ENCODE peak calls at places on chromosomes 12 and 14, in seven cellular contexts. C is gastrocnemius medialis, T is neural progenitor cell, S is aorta, D is IMR-90, W is PC-9, P is stomach. A is an unnamed sample. For H3K4me1, the result is how much of the 10 kb centered on the place peaks cover.

GRCh38 chr12:130596241-130596640 is 119.9 kb downstream of the RIMBP2 start:
- DNase-seq in C (no peak), T (no peak), S (no peak), D (no peak), W (no peak), P (no peak), A (no peak)

GRCh38 chr12:107622005-107622404 is 63.6 kb upstream of the PWP1 start:
- DNase-seq in C (no peak), T (peak), S (no peak), D (peak), W (no peak), P (no peak), A (no peak)

GRCh38 chr12:59113831-59114273 is 193.5 kb upstream of the LRIG3 start:
- DNase-seq in C (peak), T (peak), S (peak), D (peak), W (peak), P (peak), A (peak)

GRCh38 chr12:113189361-113189760 is 3.8 kb downstream of the RITA1 start:
- DNase-seq in C (no peak), T (no peak), S (no peak), D (no peak), W (peak), P (no peak), A (no peak)

GRCh38 chr14:100893228-100893601 is 10.3 kb downstream of the RTL1 start:
- DNase-seq in C (no peak), T (no peak), S (peak), D (no peak), W (no peak), P (no peak), A (peak)

GRCh38 chr12:4296749-4297148 is 23.2 kb downstream of the CCND2 start:
- DNase-seq in C (no peak), T (no peak), S (no peak), D (no peak), W (no peak), P (no peak), A (no peak)

GRCh38 chr12:22668441-22668840 is 43.5 kb downstream of the ETNK1 start:
- DNase-seq in C (no peak), T (no peak), S (no peak), D (no peak), W (no peak), P (no peak), A (no peak)

GRCh38 chr12:86914716-86915115 is 658.5 kb upstream of the MGAT4C start:
- DNase-seq in C (no peak), T (peak), S (no peak), D (peak), W (peak), P (no peak), A (no peak)

GRCh38 chr14:94217116-94217515 is 43.0 kb downstream of the PPP4R4 start:
- DNase-seq in C (no peak), T (peak), S (no peak), D (no peak), W (no peak), P (no peak), A (no peak)

DNA sequence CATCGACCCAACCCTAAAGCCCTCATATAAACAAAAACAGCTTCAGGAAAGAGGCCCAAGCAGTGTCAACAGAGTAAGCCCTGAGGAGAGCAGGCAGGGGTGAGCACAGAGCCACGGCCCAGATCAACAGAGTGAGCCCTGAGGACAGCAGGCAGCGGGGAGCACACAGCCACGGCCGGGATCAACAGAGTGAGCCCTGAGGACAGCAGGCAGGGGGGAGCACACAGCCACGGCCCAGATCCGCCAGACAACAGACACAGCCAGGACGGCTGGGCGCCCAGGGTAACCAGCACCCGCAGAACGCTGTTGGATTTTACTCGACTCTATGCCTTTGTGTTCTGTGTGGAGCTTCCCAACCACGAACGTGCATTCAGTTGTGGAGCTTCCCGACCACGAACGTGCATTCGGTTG is 15.0 kb downstream of the CCDC85C start:
- DNase-seq in C (no peak), T (no peak), S (no peak), D (no peak), W (no peak), P (no peak), A (no peak)
- H3K4me1 ChIP-seq in C (under half), T (under half), S (under half), D (under half), W (under half), P (half or more), A (half or more)

GRCh38 chr12:110561471-110562201 is 21.5 kb downstream of the PPTC7 start:
- DNase-seq in C (no peak), T (no peak), S (no peak), D (no peak), W (no peak), P (no peak), A (no peak)
- H3K4me1 ChIP-seq in C (half or more), T (under half), S (under half), D (under half), W (under half), P (under half), A (under half)

GRCh38 chr12:12627308-12627827 is 15.7 kb downstream of the CREBL2 start:
- DNase-seq in C (no peak), T (no peak), S (no peak), D (no peak), W (no peak), P (no peak), A (no peak)
- H3K4me1 ChIP-seq in C (under half), T (under half), S (under half), D (under half), W (under half), P (under half), A (under half)

DNA sequence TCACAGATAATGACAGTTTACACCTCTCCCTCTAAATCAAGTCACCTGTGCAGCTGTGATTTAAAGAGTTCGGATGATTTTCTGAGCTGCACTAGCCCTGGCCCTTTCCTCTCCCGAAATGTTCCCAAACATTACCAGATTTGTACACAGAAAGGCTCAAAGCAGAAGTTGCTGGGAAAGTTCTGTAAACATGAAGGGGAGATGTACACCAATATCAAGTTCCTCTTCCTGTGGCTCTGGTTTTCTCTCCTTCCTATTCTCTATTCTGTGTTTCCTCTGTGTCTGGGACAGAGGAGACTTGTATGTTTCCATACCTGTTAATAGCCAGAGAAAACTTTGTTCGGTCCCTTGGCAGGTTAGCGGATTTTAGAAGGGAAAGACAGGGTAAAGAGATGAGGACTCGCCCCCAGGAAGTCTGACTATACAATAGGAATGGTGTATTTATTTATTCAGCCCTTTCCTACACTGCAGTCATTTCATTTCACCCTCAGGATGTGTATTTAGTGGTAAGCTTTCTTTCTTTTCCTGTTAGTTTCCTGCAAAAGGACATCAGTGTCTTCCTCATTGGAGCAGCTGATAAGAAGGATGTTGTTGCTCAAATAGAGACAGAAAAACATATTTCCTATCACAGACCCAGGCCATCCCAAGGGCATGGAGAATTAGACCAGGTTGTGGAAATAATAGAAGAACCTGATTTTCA is 7.6 kb upstream of the NUMB start:
- DNase-seq in C (no peak), T (no peak), S (no peak), D (peak), W (no peak), P (no peak), A (no peak)
- H3K4me1 ChIP-seq in C (under half), T (under half), S (under half), D (under half), W (under half), P (under half), A (under half)

GRCh38 chr12:11834104-11834812 is 184.8 kb downstream of the ETV6 start:
- DNase-seq in C (no peak), T (no peak), S (no peak), D (peak), W (peak), P (no peak), A (no peak)
- H3K4me1 ChIP-seq in C (under half), T (under half), S (under half), D (under half), W (under half), P (under half), A (under half)

GRCh38 chr12:94829552-94829951 is 173.9 kb downstream of the NDUFA12 start:
- DNase-seq in C (no peak), T (no peak), S (no peak), D (peak), W (no peak), P (no peak), A (no peak)

GRCh38 chr12:94832780-94833760 is 170.4 kb downstream of the NDUFA12 start:
- DNase-seq in C (no peak), T (peak), S (no peak), D (peak), W (no peak), P (no peak), A (no peak)

GRCh38 chr12:94832105-94832504 is 171.4 kb downstream of the NDUFA12 start:
- DNase-seq in C (no peak), T (no peak), S (no peak), D (no peak), W (no peak), P (no peak), A (no peak)

GRCh38 chr12:94834036-94834625 is 169.4 kb downstream of the NDUFA12 start:
- DNase-seq in C (no peak), T (no peak), S (no peak), D (no peak), W (no peak), P (no peak), A (no peak)

DNA sequence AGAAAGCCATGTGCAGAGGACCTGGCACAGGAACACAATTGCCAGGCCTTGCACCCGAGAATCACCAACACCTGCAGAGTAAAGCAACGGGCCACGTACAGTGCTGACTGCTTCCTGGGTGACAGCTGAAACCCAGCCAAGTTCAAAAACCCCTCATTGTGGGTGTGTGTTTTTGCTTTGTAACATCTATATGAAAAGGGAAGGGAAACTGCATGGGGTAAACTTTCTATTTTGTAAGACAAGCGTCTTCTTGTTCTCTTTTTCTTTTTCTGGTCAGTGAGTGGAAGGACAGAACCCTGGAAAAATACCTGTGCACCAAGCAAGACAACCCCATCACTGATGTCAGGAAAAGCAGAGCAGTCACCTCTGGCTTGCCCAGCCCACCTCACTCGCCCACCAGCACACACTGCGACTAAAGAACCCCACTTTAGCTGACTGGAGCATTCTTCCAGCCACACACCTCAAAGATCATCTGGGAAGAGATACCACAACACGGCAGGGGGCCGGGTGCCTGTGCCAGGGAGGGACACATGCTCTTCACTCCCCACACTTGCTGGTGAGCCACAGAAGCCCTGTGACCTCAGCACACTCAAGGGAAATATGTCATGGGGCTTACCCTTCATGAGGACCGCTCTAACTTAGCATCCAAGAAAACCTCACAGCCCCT is 172.3 kb downstream of the NDUFA12 start:
- DNase-seq in C (no peak), T (no peak), S (no peak), D (no peak), W (no peak), P (no peak), A (peak)
- H3K4me1 ChIP-seq in C (under half), T (under half), S (under half), D (under half), W (under half), P (under half), A (under half)

GRCh38 chr12:110677982-110678381 is 10.9 kb downstream of the HVCN1 start:
- DNase-seq in C (no peak), T (no peak), S (no peak), D (no peak), W (no peak), P (no peak), A (no peak)
- H3K4me1 ChIP-seq in C (under half), T (under half), S (under half), D (under half), W (under half), P (under half), A (under half)

GRCh38 chr14:76962303-76962660 is 66.2 kb downstream of the IRF2BPL start:
- DNase-seq in C (no peak), T (no peak), S (no peak), D (no peak), W (no peak), P (no peak), A (no peak)
- H3K4me1 ChIP-seq in C (under half), T (under half), S (under half), D (under half), W (half or more), P (under half), A (under half)

DNA sequence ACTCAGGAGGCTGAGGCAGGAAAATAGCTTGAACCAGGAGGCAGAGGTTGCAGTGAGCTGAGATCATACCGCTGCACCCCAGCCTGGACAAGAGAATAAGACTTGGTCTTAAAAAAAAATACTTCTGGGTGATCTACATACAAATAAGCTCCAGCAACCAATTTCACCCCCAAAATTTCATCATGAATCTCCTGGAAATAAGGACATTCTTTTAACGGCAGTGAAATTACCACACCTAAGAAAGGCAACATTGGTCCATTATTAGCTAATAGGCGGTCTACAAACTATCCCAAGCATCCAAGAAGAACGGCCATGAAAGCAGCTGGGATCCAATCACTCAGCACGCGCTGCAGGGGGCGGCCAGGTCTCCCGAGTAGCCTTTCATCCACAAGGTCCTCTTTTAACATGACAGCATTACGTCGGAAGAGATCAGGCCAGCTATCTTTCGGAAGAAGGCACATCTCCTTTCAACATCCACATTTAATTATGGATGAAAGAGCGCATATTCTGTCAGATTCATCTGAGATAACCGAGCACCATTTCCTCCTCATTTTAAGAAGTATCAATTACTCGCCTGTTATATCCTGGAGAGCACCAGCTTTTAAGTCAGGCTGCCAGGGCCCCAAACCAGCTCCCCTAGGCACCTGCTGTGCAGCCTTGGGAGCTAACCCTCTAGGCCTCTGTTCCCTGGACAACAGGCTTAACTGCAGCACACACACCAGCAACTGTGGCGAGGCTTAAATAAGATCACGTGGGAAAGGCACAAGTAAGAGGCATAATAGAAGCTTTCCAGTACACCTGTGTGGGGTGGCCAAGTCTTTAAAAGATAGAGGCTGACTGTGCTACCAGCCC is 4.2 kb downstream of the SLC15A4 start:
- DNase-seq in C (no peak), T (peak), S (no peak), D (no peak), W (no peak), P (peak), A (no peak)
- H3K4me1 ChIP-seq in C (half or more), T (under half), S (under half), D (under half), W (under half), P (under half), A (under half)

DNA sequence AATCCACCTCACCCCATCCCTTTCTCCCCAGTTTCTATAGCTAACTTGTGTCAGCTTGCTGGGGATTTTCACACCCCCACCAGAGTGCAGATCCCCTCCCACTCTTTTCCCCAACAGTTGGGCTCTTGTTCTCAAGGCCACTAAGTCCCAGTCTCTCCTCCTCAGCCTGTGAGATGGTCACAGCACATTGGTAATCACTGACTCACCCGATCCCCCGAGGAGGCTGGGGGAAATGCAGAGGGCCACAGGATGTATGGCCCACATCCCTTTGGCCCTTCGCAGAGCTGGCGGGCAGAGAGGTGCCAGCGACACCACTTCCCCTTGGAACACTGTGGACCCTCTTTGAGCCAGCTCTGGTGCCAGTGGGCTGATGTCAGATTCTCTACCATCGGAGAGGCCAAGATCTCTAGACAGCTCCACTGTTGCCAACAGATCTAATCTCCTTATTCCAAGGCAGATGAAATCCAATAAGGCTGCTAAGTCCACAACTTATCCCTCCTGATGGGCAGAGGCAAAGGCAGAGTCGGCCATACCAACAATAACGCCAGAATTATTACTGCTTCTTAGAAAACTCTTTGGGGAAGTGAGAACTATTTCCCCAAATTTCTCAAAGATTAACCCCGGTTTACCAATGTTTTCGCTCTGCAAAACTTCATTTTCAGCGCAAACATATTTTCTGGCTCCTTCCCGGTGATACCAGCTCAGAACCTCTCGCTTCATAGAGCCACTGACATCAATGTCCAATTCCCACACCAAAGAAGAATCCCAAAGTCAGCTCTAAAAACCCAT is 1.5 kb downstream of the FMNL3 start:
- DNase-seq in C (no peak), T (no peak), S (peak), D (peak), W (no peak), P (no peak), A (peak)
- H3K4me1 ChIP-seq in C (under half), T (under half), S (under half), D (under half), W (under half), P (under half), A (under half)